ENCODE peak calls at places on chromosomes 7 and 10, in four cellular contexts. One of them, this sample, is unnamed. For H3K4me1, the result is how much of the 10 kb centered on the place peaks cover.

GRCh38 chr7:114519215-114519614 is 104.6 kb downstream of the FOXP2 start:
- DNase-seq in ovary: no peak
- DNase-seq in CD4-positive, CD25-positive, alpha-beta regulatory T cell: no peak
- DNase-seq in left ventricle myocardium inferior: no peak
- DNase-seq in this sample: no peak

GRCh38 chr7:149377386-149377785 is 83.5 kb downstream of the ZNF777 start:
- DNase-seq in left ventricle myocardium inferior: no peak
- DNase-seq in CD4-positive, CD25-positive, alpha-beta regulatory T cell: no peak
- DNase-seq in ovary: no peak
- DNase-seq in this sample: no peak

GRCh38 chr10:25766213-25766612 is 167.8 kb upstream of the MYO3A start:
- DNase-seq in ovary: no peak
- DNase-seq in left ventricle myocardium inferior: no peak
- DNase-seq in CD4-positive, CD25-positive, alpha-beta regulatory T cell: no peak
- DNase-seq in this sample: no peak

GRCh38 chr10:113132651-113133088 is 182.6 kb downstream of the TCF7L2 start:
- DNase-seq in CD4-positive, CD25-positive, alpha-beta regulatory T cell: no peak
- DNase-seq in left ventricle myocardium inferior: no peak
- DNase-seq in ovary: no peak
- DNase-seq in this sample: no peak

GRCh38 chr7:151757274-151757673 is 119.6 kb downstream of the PRKAG2 start:
- DNase-seq in ovary: no peak
- DNase-seq in left ventricle myocardium inferior: no peak
- DNase-seq in CD4-positive, CD25-positive, alpha-beta regulatory T cell: no peak
- DNase-seq in this sample: no peak

GRCh38 chr7:106895246-106895864 is 30.3 kb downstream of the PIK3CG start:
- DNase-seq in left ventricle myocardium inferior: no peak
- DNase-seq in ovary: peak
- DNase-seq in CD4-positive, CD25-positive, alpha-beta regulatory T cell: no peak
- DNase-seq in this sample: no peak

GRCh38 chr7:36115448-36116321 is 37.4 kb upstream of the EEPD1 start:
- DNase-seq in ovary: peak
- DNase-seq in CD4-positive, CD25-positive, alpha-beta regulatory T cell: peak
- DNase-seq in left ventricle myocardium inferior: peak
- DNase-seq in this sample: peak

GRCh38 chr7:15566476-15566875 is 4.7 kb upstream of the AGMO start:
- DNase-seq in ovary: no peak
- DNase-seq in left ventricle myocardium inferior: no peak
- DNase-seq in CD4-positive, CD25-positive, alpha-beta regulatory T cell: no peak
- DNase-seq in this sample: no peak

GRCh38 chr7:8109196-8110022 is 140.8 kb downstream of the GLCCI1 start:
- DNase-seq in ovary: no peak
- DNase-seq in left ventricle myocardium inferior: no peak
- DNase-seq in CD4-positive, CD25-positive, alpha-beta regulatory T cell: no peak
- DNase-seq in this sample: no peak

GRCh38 chr10:6179078-6179477 is 23.7 kb upstream of the PFKFB3 start:
- DNase-seq in left ventricle myocardium inferior: no peak
- DNase-seq in ovary: no peak
- DNase-seq in CD4-positive, CD25-positive, alpha-beta regulatory T cell: no peak
- DNase-seq in this sample: no peak

GRCh38 chr7:17105701-17106100 is 192.8 kb upstream of the AHR start:
- DNase-seq in left ventricle myocardium inferior: no peak
- DNase-seq in CD4-positive, CD25-positive, alpha-beta regulatory T cell: no peak
- DNase-seq in ovary: no peak
- DNase-seq in this sample: no peak

GRCh38 chr10:124701881-124702656 is 42.1 kb downstream of the FAM53B start:
- DNase-seq in ovary: peak
- DNase-seq in CD4-positive, CD25-positive, alpha-beta regulatory T cell: peak
- DNase-seq in left ventricle myocardium inferior: peak
- DNase-seq in this sample: peak

GRCh38 chr7:12731775-12732174 is 44.3 kb downstream of the ARL4A start:
- DNase-seq in ovary: no peak
- DNase-seq in left ventricle myocardium inferior: no peak
- DNase-seq in CD4-positive, CD25-positive, alpha-beta regulatory T cell: peak
- DNase-seq in this sample: no peak

GRCh38 chr7:137592232-137592896 is 248.8 kb upstream of the PTN start:
- DNase-seq in CD4-positive, CD25-positive, alpha-beta regulatory T cell: peak
- DNase-seq in left ventricle myocardium inferior: peak
- DNase-seq in ovary: peak
- DNase-seq in this sample: peak

GRCh38 chr10:34200355-34200901 is 614.7 kb downstream of the PARD3 start:
- DNase-seq in ovary: no peak
- DNase-seq in CD4-positive, CD25-positive, alpha-beta regulatory T cell: no peak
- DNase-seq in left ventricle myocardium inferior: no peak
- DNase-seq in this sample: no peak

GRCh38 chr7:18958627-18959026 is 158.8 kb downstream of the TWIST1 start:
- DNase-seq in left ventricle myocardium inferior: no peak
- DNase-seq in CD4-positive, CD25-positive, alpha-beta regulatory T cell: no peak
- DNase-seq in ovary: no peak
- DNase-seq in this sample: no peak

GRCh38 chr7:94405506-94405905 is 10.8 kb downstream of the COL1A2 start:
- DNase-seq in CD4-positive, CD25-positive, alpha-beta regulatory T cell: no peak
- DNase-seq in ovary: no peak
- DNase-seq in left ventricle myocardium inferior: no peak
- DNase-seq in this sample: no peak

GRCh38 chr10:57707300-57707658 is 560.4 kb downstream of the IPMK start:
- DNase-seq in left ventricle myocardium inferior: no peak
- DNase-seq in CD4-positive, CD25-positive, alpha-beta regulatory T cell: no peak
- DNase-seq in ovary: no peak
- DNase-seq in this sample: no peak

GRCh38 chr7:128020161-128020560 is 11.1 kb downstream of the LRRC4 start:
- DNase-seq in ovary: no peak
- DNase-seq in CD4-positive, CD25-positive, alpha-beta regulatory T cell: peak
- DNase-seq in left ventricle myocardium inferior: no peak
- DNase-seq in this sample: no peak

GRCh38 chr7:3673524-3673923 is 372.5 kb downstream of the SDK1 start:
- DNase-seq in ovary: no peak
- DNase-seq in CD4-positive, CD25-positive, alpha-beta regulatory T cell: peak
- DNase-seq in left ventricle myocardium inferior: peak
- DNase-seq in this sample: no peak

GRCh38 chr10:44083719-44084400 is 301.0 kb downstream of the CXCL12 start:
- DNase-seq in ovary: no peak
- DNase-seq in CD4-positive, CD25-positive, alpha-beta regulatory T cell: no peak
- DNase-seq in left ventricle myocardium inferior: no peak
- DNase-seq in this sample: no peak

GRCh38 chr7:102288285-102288930 is 1.7 kb downstream of the SH2B2 start:
- DNase-seq in ovary: no peak
- DNase-seq in left ventricle myocardium inferior: no peak
- DNase-seq in CD4-positive, CD25-positive, alpha-beta regulatory T cell: peak
- DNase-seq in this sample: no peak

GRCh38 chr7:135367114-135367513 is 133.5 kb downstream of the STRA8 start:
- DNase-seq in CD4-positive, CD25-positive, alpha-beta regulatory T cell: no peak
- DNase-seq in ovary: no peak
- DNase-seq in left ventricle myocardium inferior: no peak
- DNase-seq in this sample: no peak

GRCh38 chr10:62541811-62542210 is 167.6 kb downstream of the ZNF365 start:
- DNase-seq in left ventricle myocardium inferior: peak
- DNase-seq in CD4-positive, CD25-positive, alpha-beta regulatory T cell: no peak
- DNase-seq in ovary: no peak
- DNase-seq in this sample: peak

GRCh38 chr10:76242956-76243355 is 811.5 kb downstream of the LRMDA start:
- DNase-seq in left ventricle myocardium inferior: no peak
- DNase-seq in ovary: no peak
- DNase-seq in CD4-positive, CD25-positive, alpha-beta regulatory T cell: no peak
- DNase-seq in this sample: no peak

GRCh38 chr10:6200588-6201510 is 1.9 kb upstream of the PFKFB3 start:
- DNase-seq in ovary: peak
- DNase-seq in left ventricle myocardium inferior: no peak
- DNase-seq in CD4-positive, CD25-positive, alpha-beta regulatory T cell: peak
- DNase-seq in this sample: peak

GRCh38 chr7:122984021-122984420 is 11.5 kb downstream of the TAS2R16 start:
- DNase-seq in left ventricle myocardium inferior: no peak
- DNase-seq in ovary: no peak
- DNase-seq in CD4-positive, CD25-positive, alpha-beta regulatory T cell: no peak
- DNase-seq in this sample: no peak

GRCh38 chr10:274866-275265 is 139.6 kb downstream of the ZMYND11 start:
- DNase-seq in CD4-positive, CD25-positive, alpha-beta regulatory T cell: no peak
- DNase-seq in left ventricle myocardium inferior: no peak
- DNase-seq in ovary: no peak
- DNase-seq in this sample: no peak

GRCh38 chr10:15344256-15344875 is 26.7 kb downstream of the FAM171A1 start:
- DNase-seq in CD4-positive, CD25-positive, alpha-beta regulatory T cell: no peak
- DNase-seq in ovary: no peak
- DNase-seq in left ventricle myocardium inferior: no peak
- DNase-seq in this sample: no peak

GRCh38 chr7:90701021-90701420 is 104.9 kb downstream of the CDK14 start:
- DNase-seq in ovary: no peak
- DNase-seq in left ventricle myocardium inferior: no peak
- DNase-seq in CD4-positive, CD25-positive, alpha-beta regulatory T cell: peak
- DNase-seq in this sample: no peak

GRCh38 chr7:130329466-130329865 is 15.2 kb upstream of the CPA5 start:
- DNase-seq in left ventricle myocardium inferior: no peak
- DNase-seq in ovary: no peak
- DNase-seq in CD4-positive, CD25-positive, alpha-beta regulatory T cell: no peak
- DNase-seq in this sample: no peak

GRCh38 chr10:48364659-48365405 is 58.4 kb downstream of the MAPK8 start:
- DNase-seq in CD4-positive, CD25-positive, alpha-beta regulatory T cell: no peak
- DNase-seq in ovary: no peak
- DNase-seq in left ventricle myocardium inferior: no peak
- DNase-seq in this sample: no peak

GRCh38 chr10:1050555-1050954 is 1.6 kb upstream of the IDI1 start:
- DNase-seq in ovary: no peak
- DNase-seq in left ventricle myocardium inferior: no peak
- DNase-seq in CD4-positive, CD25-positive, alpha-beta regulatory T cell: peak
- DNase-seq in this sample: no peak

DNA sequence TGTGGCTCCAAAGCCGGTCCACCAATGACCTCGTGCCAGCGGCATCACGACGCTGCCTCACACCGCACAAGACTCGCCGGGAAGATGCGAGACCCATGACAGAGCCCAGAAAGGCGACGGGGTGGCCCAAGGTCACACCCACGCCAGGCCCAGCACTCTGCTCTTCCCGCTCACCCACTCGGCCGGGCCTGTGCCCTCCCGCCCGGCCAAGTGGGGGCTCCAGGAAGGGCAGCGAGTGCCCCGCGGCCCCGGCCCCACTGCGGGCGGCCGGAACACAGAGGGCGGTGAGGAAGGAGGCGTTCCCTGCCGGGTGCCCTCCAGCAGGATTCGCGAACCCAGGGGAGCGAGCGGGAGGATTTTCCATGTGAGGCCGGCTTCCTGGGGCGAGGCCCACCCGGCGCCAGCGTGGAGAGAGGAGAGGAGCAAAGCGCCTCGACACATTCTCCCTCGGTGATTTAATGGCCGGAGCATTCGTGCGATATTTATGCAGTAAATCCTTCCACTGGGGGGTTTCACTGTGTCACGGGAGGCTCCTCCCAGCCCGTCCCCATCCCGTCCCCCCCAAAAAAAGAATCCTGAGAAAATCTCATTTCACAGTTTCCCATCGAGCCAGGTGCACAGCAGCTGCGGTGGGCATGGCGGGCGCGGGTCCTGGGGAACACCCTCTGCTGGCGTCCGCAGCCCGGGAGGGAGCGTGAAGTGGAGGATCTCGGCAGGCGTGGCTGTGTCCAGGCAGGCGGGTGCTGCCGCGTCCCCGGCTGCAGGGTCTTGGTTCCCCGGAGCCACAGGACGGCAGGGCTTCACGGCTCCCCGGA is 56.1 kb downstream of the PDGFA start:
- DNase-seq in ovary: peak
- DNase-seq in left ventricle myocardium inferior: no peak
- DNase-seq in CD4-positive, CD25-positive, alpha-beta regulatory T cell: no peak
- DNase-seq in this sample: peak
- H3K4me1 ChIP-seq in ovary: under half
- H3K4me1 ChIP-seq in left ventricle myocardium inferior: under half
- H3K4me1 ChIP-seq in CD4-positive, CD25-positive, alpha-beta regulatory T cell: under half
- H3K4me1 ChIP-seq in this sample: under half

DNA sequence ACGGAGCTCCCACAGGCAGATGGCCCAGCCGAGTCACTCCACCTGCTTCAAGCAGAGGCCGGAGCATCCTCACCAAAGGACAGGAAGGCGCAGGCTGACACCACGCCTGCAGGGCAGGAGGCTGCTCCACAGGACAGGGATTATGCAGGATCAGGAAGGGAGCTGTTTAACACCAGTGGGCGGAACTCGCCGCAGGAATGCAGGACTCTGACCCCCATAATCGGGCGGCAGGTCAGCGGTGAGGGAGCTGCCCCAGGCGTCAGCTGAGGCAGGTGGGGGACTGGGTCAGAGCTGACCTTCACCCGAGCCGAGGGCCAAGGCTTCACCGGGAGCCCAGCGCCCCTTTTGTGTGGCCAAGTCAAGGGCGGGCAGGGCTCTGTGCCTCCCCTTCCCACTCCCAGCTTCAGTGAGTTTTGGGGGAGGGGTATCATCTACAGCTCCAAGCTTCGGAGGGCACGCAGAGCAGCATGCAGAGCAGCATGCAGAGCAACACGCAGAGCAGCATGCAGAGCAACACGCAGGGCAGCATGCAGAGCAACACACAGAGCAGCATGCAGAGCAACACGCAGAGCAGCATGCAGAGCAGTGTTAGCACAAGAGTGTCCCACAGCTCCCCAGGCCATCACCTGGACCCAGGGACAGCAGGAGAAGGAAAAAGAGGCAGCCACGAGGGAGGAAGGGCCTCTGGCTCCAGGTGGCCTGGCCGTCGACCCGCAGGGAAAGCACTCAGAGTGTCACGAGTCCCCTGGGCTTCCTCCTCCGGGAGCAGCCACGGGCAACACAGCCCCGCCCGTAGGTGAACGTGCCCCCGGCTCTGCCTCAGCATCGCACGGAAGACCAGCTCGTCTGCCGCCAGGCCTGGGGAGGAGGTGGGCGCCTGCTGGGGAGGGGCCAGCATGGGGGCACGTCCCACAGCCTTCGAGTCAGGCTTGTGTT is 151.7 kb upstream of the PPP2R2D start:
- DNase-seq in left ventricle myocardium inferior: no peak
- DNase-seq in CD4-positive, CD25-positive, alpha-beta regulatory T cell: no peak
- DNase-seq in ovary: no peak
- DNase-seq in this sample: no peak
- H3K27ac ChIP-seq in left ventricle myocardium inferior: no peak
- H3K27ac ChIP-seq in CD4-positive, CD25-positive, alpha-beta regulatory T cell: no peak
- H3K27ac ChIP-seq in ovary: no peak
- H3K27ac ChIP-seq in this sample: no peak

DNA sequence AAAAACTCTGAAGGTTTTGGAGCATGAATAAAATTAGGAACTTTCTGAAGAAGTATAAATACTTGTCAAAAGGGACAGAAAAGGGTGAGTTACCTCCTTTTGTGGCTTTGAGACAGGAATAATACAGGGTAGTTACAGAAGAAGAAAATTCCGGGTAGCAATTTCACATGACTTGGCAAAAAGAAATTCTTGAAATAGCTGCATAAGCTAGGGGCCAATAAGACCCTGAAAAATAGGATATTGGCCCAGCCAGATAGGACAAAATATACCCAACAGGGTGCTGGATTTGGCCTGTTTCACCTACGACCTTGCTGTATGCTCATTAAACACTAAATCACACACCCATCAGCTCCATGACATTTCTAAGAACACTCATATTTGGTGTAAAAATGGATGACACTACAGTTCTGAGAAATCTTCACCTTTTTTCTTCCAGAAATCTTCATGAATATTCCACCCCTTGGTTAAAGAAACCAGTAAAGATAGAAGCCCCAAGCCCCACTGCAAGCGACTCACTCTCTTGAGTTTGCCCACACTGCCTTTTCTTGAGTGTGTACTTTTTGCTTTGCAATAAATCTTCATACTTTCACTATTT is 362.7 kb downstream of the SEMA3D start:
- DNase-seq in ovary: no peak
- DNase-seq in CD4-positive, CD25-positive, alpha-beta regulatory T cell: no peak
- DNase-seq in left ventricle myocardium inferior: no peak
- DNase-seq in this sample: no peak
- H3K4me3 ChIP-seq in ovary: no peak
- H3K4me3 ChIP-seq in CD4-positive, CD25-positive, alpha-beta regulatory T cell: no peak
- H3K4me3 ChIP-seq in left ventricle myocardium inferior: no peak
- H3K4me3 ChIP-seq in this sample: no peak

GRCh38 chr10:102782698-102783540 is 39.2 kb downstream of the WBP1L start:
- DNase-seq in ovary: peak
- DNase-seq in left ventricle myocardium inferior: peak
- DNase-seq in CD4-positive, CD25-positive, alpha-beta regulatory T cell: no peak
- DNase-seq in this sample: no peak
- H3K4me1 ChIP-seq in ovary: under half
- H3K4me1 ChIP-seq in left ventricle myocardium inferior: half or more
- H3K4me1 ChIP-seq in CD4-positive, CD25-positive, alpha-beta regulatory T cell: under half
- H3K4me1 ChIP-seq in this sample: half or more